ENCODE peak calls at places on chromosomes 6 and 20, in eight cellular contexts. J, E, C, K, O, W, F and X are unnamed samples.

GRCh38 chr6:91135406-91135805 is 548.5 kb upstream of the MAP3K7 start:
- DNase-seq in J (no peak), E (no peak), C (no peak), K (no peak), O (no peak), W (no peak), F (no peak), X (no peak)

GRCh38 chr6:97870273-97870672 is 587.3 kb upstream of the MMS22L start:
- DNase-seq in J (no peak), E (no peak), C (no peak), K (no peak), O (no peak), W (no peak), F (no peak), X (no peak)

GRCh38 chr6:11486959-11487358 is 50.6 kb upstream of the TMEM170B start:
- DNase-seq in J (no peak), E (no peak), C (no peak), K (no peak), O (no peak), W (no peak), F (peak), X (no peak)

GRCh38 chr6:104953410-104953953 is 3.4 kb upstream of the LIN28B start:
- DNase-seq in J (no peak), E (no peak), C (no peak), K (no peak), O (peak), W (no peak), F (no peak), X (no peak)

GRCh38 chr6:112311950-112312547 is 35.1 kb upstream of the RFPL4B start:
- DNase-seq in J (peak), E (no peak), C (no peak), K (peak), O (peak), W (peak), F (no peak), X (no peak)

GRCh38 chr6:105746130-105746505 is 340.0 kb upstream of the PRDM1 start:
- DNase-seq in J (no peak), E (no peak), C (no peak), K (peak), O (no peak), W (no peak), F (no peak), X (no peak)

GRCh38 chr6:111503660-111504059 is 20.6 kb upstream of the REV3L start:
- DNase-seq in J (no peak), E (no peak), C (no peak), K (peak), O (no peak), W (no peak), F (peak), X (no peak)

GRCh38 chr20:17936791-17937687 is 31.6 kb downstream of the SNX5 start:
- DNase-seq in J (peak), E (peak), C (no peak), K (no peak), O (no peak), W (no peak), F (peak), X (no peak)

GRCh38 chr6:146905313-146905712 is 298.9 kb upstream of the STXBP5 start:
- DNase-seq in J (peak), E (no peak), C (no peak), K (peak), O (peak), W (no peak), F (peak), X (no peak)

GRCh38 chr20:24917797-24918578 is 31.1 kb upstream of the CST7 start:
- DNase-seq in J (peak), E (peak), C (peak), K (peak), O (peak), W (peak), F (peak), X (no peak)

GRCh38 chr20:35011589-35012226 is 56.0 kb downstream of the MYH7B start:
- DNase-seq in J (no peak), E (no peak), C (no peak), K (no peak), O (no peak), W (no peak), F (peak), X (peak)

GRCh38 chr6:45590751-45591184 is 213.0 kb upstream of the SUPT3H start:
- DNase-seq in J (peak), E (no peak), C (no peak), K (no peak), O (no peak), W (no peak), F (peak), X (peak)

GRCh38 chr20:49400410-49400809 is 82.1 kb downstream of the KCNB1 start:
- DNase-seq in J (no peak), E (peak), C (no peak), K (no peak), O (no peak), W (no peak), F (no peak), X (no peak)

GRCh38 chr20:19661717-19662637 is 96.1 kb upstream of the RIN2 start:
- DNase-seq in J (peak), E (peak), C (peak), K (peak), O (peak), W (peak), F (peak), X (no peak)

GRCh38 chr6:156563710-156564109 is 213.5 kb upstream of the ARID1B start:
- DNase-seq in J (no peak), E (no peak), C (no peak), K (peak), O (no peak), W (no peak), F (peak), X (no peak)

GRCh38 chr6:12203001-12203400 is 87.2 kb upstream of the EDN1 start:
- DNase-seq in J (peak), E (no peak), C (peak), K (no peak), O (no peak), W (no peak), F (peak), X (no peak)

GRCh38 chr6:134161036-134161435 is 108.6 kb upstream of the SLC2A12 start:
- DNase-seq in J (peak), E (no peak), C (no peak), K (no peak), O (peak), W (no peak), F (peak), X (no peak)

GRCh38 chr6:136123464-136123863 is 126.6 kb downstream of the MTFR2 start:
- DNase-seq in J (no peak), E (no peak), C (peak), K (no peak), O (no peak), W (no peak), F (peak), X (no peak)

GRCh38 chr6:116371384-116372209 is 850 bp downstream of the DSE start:
- DNase-seq in J (peak), E (peak), C (peak), K (peak), O (peak), W (peak), F (peak), X (no peak)

GRCh38 chr20:44017905-44018683 is 103.4 kb downstream of the TOX2 start:
- DNase-seq in J (peak), E (no peak), C (peak), K (peak), O (peak), W (no peak), F (peak), X (no peak)

GRCh38 chr6:142848156-142848555 is 96.8 kb downstream of the HIVEP2 start:
- DNase-seq in J (no peak), E (no peak), C (no peak), K (no peak), O (no peak), W (no peak), F (no peak), X (no peak)

GRCh38 chr6:5989141-5989723 is 17.5 kb downstream of the NRN1 start:
- DNase-seq in J (no peak), E (no peak), C (no peak), K (no peak), O (no peak), W (no peak), F (no peak), X (no peak)

GRCh38 chr20:3811421-3812258 is 8.7 kb upstream of the AP5S1 start:
- DNase-seq in J (peak), E (peak), C (no peak), K (peak), O (peak), W (no peak), F (peak), X (peak)

GRCh38 chr20:43941476-43942212 is 27.0 kb downstream of the TOX2 start:
- DNase-seq in J (peak), E (no peak), C (no peak), K (no peak), O (peak), W (peak), F (no peak), X (no peak)

GRCh38 chr6:15793826-15794225 is 131.0 kb upstream of the DTNBP1 start:
- DNase-seq in J (no peak), E (no peak), C (no peak), K (no peak), O (no peak), W (no peak), F (no peak), X (no peak)

GRCh38 chr6:123997223-123997622 is 193.6 kb downstream of the NKAIN2 start:
- DNase-seq in J (no peak), E (no peak), C (no peak), K (peak), O (no peak), W (no peak), F (no peak), X (no peak)

GRCh38 chr6:150485559-150486517 is 113.8 kb upstream of the PLEKHG1 start:
- DNase-seq in J (no peak), E (no peak), C (no peak), K (no peak), O (no peak), W (no peak), F (no peak), X (no peak)

GRCh38 chr6:21357262-21357661 is 236.3 kb upstream of the SOX4 start:
- DNase-seq in J (no peak), E (no peak), C (no peak), K (no peak), O (no peak), W (no peak), F (no peak), X (no peak)

GRCh38 chr6:163661271-163661671 is 246.8 kb downstream of the QKI start:
- DNase-seq in J (no peak), E (no peak), C (no peak), K (no peak), O (peak), W (peak), F (no peak), X (no peak)

GRCh38 chr20:52682271-52682670 is 289.9 kb upstream of the TSHZ2 start:
- DNase-seq in J (no peak), E (no peak), C (no peak), K (peak), O (no peak), W (no peak), F (no peak), X (no peak)

GRCh38 chr6:56803594-56803993 is 151.3 kb upstream of the BEND6 start:
- DNase-seq in J (peak), E (no peak), C (no peak), K (no peak), O (no peak), W (no peak), F (peak), X (no peak)

GRCh38 chr20:51003776-51004175 is 19.1 kb downstream of the KCNG1 start:
- DNase-seq in J (no peak), E (no peak), C (no peak), K (no peak), O (no peak), W (no peak), F (no peak), X (no peak)

GRCh38 chr6:44250718-44251123 is 3.8 kb downstream of the HSP90AB1 start:
- DNase-seq in J (no peak), E (no peak), C (no peak), K (no peak), O (no peak), W (no peak), F (no peak), X (no peak)

GRCh38 chr6:133973109-133973971 is 20.3 kb downstream of the TBPL1 start:
- DNase-seq in J (peak), E (no peak), C (no peak), K (peak), O (peak), W (peak), F (peak), X (no peak)

GRCh38 chr6:87436435-87436834 is 28.7 kb downstream of the CFAP206 start:
- DNase-seq in J (peak), E (no peak), C (peak), K (no peak), O (peak), W (peak), F (peak), X (no peak)

GRCh38 chr20:19435820-19436219 is 223.4 kb downstream of the SLC24A3 start:
- DNase-seq in J (no peak), E (no peak), C (no peak), K (no peak), O (no peak), W (no peak), F (no peak), X (peak)

GRCh38 chr6:14770572-14770971 is 475.3 kb upstream of the JARID2 start:
- DNase-seq in J (peak), E (no peak), C (peak), K (no peak), O (peak), W (no peak), F (peak), X (no peak)

GRCh38 chr20:47406849-47407682 is 50.6 kb upstream of the ZMYND8 start:
- DNase-seq in J (no peak), E (no peak), C (no peak), K (no peak), O (no peak), W (no peak), F (no peak), X (no peak)

GRCh38 chr6:101417899-101418298 is 24.4 kb downstream of the GRIK2 start:
- DNase-seq in J (no peak), E (no peak), C (no peak), K (peak), O (no peak), W (no peak), F (no peak), X (no peak)